ENCODE peak calls at places on chromosomes 4 and X, in ten cellular contexts. D is GM23248, P is HepG2, V is neural progenitor cell, S is PC-9, M is mammary epithelial cell, T is GM23338, O is PC-3, Q is hepatocyte, L is keratinocyte. G is an unnamed sample.

GRCh38 chrX:131778269-131779218 is 234.7 kb downstream of the OR13H1 start:
- DNase-seq in O (peak; percentile 25), P (no peak), S (no peak), L (no peak), Q (no peak), T (no peak), V (no peak), D (no peak), M (peak; percentile 70), G (no peak)

GRCh38 chrX:133297284-133297683 is 79.1 kb upstream of the TFDP3 start:
- DNase-seq in S (peak; percentile 81), P (no peak), T (no peak), L (no peak), O (peak; percentile 86), D (peak; percentile 76), Q (no peak), M (peak; percentile 58), V (no peak), G (no peak)

GRCh38 chr4:47031011-47031678 is at the start of gene GABRB1:
- DNase-seq in L (no peak), D (peak; percentile 39), S (no peak), T (peak; percentile 76), P (no peak), V (peak; percentile 81), O (no peak), M (peak; percentile 31), Q (peak; percentile 78), G (no peak)

GRCh38 chrX:41808042-41808441 is 84.1 kb downstream of the GPR82 start:
- DNase-seq in P (no peak), D (no peak), T (no peak), M (no peak), O (no peak), L (no peak), S (no peak), Q (no peak), V (no peak), G (no peak)

GRCh38 chr4:67428819-67429218 is 116.5 kb downstream of the CENPC start:
- DNase-seq in L (no peak), D (no peak), P (no peak), O (no peak), S (no peak), V (no peak), T (no peak), Q (no peak), M (no peak), G (no peak)

GRCh38 chr4:114694770-114695169 is 96.2 kb downstream of the UGT8 start:
- DNase-seq in O (peak; percentile 59), M (peak; percentile 16), S (no peak), V (peak; percentile 45), D (peak; percentile 54), L (no peak), P (peak; percentile 12), Q (peak; percentile 46), T (peak; percentile 62), G (peak; percentile 30)

GRCh38 chr4:1862055-1862911 is 6.3 kb upstream of the LETM1 start:
- DNase-seq in L (no peak), V (no peak), S (no peak), M (no peak), Q (peak; percentile 1), P (no peak), D (no peak), T (peak; percentile 49), O (no peak), G (no peak)

GRCh38 chr4:6369035-6369434 is 99.4 kb downstream of the WFS1 start:
- DNase-seq in V (no peak), T (no peak), S (no peak), D (no peak), Q (no peak), L (no peak), P (no peak), M (no peak), O (no peak), G (no peak)

GRCh38 chr4:24279492-24279891 is 304.9 kb downstream of the DHX15 start:
- DNase-seq in T (no peak), D (no peak), S (no peak), V (no peak), P (no peak), L (no peak), Q (no peak), O (no peak), M (no peak), G (no peak)

GRCh38 chrX:7263961-7264360 is 116.0 kb upstream of the PUDP start:
- DNase-seq in D (peak; percentile 23), O (peak; percentile 84), V (no peak), T (no peak), P (no peak), Q (no peak), M (peak; percentile 43), L (no peak), S (peak; percentile 65), G (no peak)

GRCh38 chr4:184269879-184270430 is 52.3 kb upstream of the ENPP6 start:
- DNase-seq in D (no peak), Q (no peak), O (no peak), P (no peak), V (no peak), S (no peak), T (no peak), M (no peak), L (no peak), G (no peak)
- H3K27ac ChIP-seq in D (no peak overlapping the region), Q (no peak overlapping the region), O (no peak overlapping the region), P (no peak overlapping the region), V (no peak overlapping the region), S (no peak overlapping the region), T (no peak overlapping the region), M (no peak overlapping the region), L (no peak overlapping the region), G (no peak overlapping the region)

DNA sequence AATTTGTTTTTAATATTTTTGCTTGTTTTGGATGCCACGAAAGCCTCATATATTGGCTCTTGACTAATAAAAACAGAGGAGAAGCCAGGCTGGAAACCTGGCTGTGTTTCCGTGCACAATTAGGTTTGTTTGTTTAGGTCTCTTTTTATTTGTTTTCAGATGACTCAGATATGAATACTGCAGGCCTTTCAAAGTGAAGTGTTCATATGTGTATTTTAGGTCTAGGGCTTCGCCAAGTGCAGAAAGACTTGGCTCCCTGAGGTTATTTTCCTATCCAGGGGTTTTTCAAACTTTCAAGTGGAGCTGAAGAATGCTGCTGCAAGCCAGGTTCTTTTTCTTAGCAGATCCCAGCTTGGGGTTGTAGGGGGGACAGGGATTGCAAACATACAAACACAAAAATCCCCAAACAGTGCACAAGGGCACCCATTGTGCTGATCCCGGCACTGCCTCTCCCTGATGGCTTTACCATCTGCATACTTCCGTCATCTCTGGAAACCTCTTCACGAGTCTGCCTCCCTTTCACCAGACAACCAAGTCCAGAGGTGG is 108.4 kb downstream of the SMIM20 start:
- DNase-seq in D (peak; percentile 72), O (peak; percentile 87), V (no peak), L (no peak), S (peak; percentile 81), M (peak; percentile 36), T (no peak), P (peak; percentile 73), Q (peak; percentile 45), G (no peak)
- H3K4me3 ChIP-seq in D (peak overlapping the region; percentile 52), O (peak overlapping the region; percentile 50), V (no peak overlapping the region), L (no peak overlapping the region), S (peak overlapping the region; percentile 38), M (no peak overlapping the region), T (no peak overlapping the region), P (no peak overlapping the region), Q (no peak overlapping the region), G (no peak overlapping the region)

GRCh38 chr4:112520598-112521122 is 4.7 kb upstream of the NEUROG2 start:
- DNase-seq in O (no peak), P (no peak), Q (no peak), M (no peak), T (peak; percentile 70), V (no peak), L (no peak), D (no peak), S (no peak), G (no peak)

GRCh38 chr4:112521123-112522116 is 5.4 kb upstream of the NEUROG2 start:
- DNase-seq in P (no peak), T (peak; percentile 34), O (no peak), L (no peak), D (no peak), V (peak; percentile 90), Q (no peak), M (no peak), S (no peak), G (no peak)

GRCh38 chr4:112517911-112518310 is 1.9 kb upstream of the NEUROG2 start:
- DNase-seq in L (no peak), D (no peak), M (no peak), V (no peak), S (no peak), T (no peak), Q (no peak), P (no peak), O (no peak), G (no peak)

GRCh38 chr4:112518675-112519074 is 2.7 kb upstream of the NEUROG2 start:
- DNase-seq in T (no peak), Q (no peak), M (no peak), L (no peak), D (no peak), P (no peak), V (peak; percentile 35), O (peak; percentile 31), S (no peak), G (no peak)

DNA sequence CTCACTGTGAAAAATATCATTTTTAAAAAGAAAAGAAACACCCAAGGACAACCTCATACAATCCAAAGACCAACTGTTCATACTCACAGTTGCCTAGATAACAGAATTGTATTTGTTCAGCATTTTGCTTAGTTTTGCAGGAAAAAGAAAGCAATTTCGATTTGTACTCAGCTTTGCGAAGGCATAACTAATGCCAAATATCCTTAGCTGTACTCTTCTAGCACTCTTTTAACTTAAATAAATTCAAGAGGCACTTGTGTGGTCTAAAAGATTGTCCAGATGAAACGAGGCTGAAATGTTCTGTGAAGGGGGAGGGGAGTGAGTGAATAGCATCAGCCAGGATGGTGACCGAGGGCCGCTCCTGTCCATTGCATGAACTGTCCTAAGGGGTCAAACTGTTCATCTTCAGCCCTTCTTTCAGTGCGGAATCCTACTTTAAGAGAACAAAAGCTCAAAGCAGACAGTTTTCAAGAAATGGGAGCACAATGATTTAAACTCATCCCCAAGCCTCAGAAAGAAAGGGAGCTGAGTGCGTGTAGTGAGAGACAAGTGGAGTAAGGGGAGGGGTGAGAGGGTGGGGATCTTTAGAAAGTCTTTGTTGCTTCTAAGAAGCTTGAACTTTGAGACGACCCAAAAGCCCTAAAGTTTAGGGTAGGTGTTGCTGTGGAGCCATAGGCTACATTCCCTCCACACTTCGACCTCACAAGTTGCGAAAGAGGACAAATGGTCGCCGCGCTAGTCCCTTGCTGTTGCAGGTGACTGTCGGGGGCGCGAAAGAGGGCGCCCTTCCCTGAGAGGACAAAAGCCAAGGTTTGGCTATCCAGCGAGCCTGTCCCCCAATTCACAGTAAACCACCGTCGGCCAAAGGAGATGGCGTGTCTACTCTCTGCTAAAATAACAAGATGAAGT is 4.0 kb upstream of the NEUROG2 start:
- DNase-seq in L (no peak), D (no peak), M (no peak), S (no peak), T (peak; percentile 78), P (no peak), V (peak; percentile 81), Q (no peak), O (no peak), G (no peak)
- TF ChIP-seq EZH2 in L (no peak), D (no peak), M (no peak), S (no peak), T (peak; percentile 71), P (no peak), V (peak; percentile 30), Q (no peak), O (no peak), G (no peak)

DNA sequence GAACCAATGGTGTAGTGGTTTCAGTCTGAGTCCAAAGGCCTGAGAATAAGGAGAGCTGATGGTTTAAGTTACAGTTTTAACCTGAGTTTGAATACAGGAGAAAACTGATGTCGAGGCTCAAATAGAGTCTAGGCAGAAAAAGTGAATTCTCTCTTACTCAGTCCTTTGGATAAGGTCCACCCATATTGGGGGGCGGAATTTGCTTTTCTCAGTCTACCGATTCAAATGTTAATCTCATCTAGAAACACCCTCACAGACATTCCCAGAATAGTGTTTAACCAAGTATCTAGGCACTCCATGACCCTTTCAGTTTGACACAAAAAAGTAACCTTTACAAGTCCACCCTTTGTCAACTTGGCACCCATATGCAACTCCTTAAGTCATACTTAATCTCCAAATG is 216.0 kb downstream of the GRID2 start:
- DNase-seq in Q (no peak), P (no peak), M (no peak), D (no peak), T (peak; percentile 85), L (no peak), S (no peak), V (no peak), O (no peak), G (no peak)
- H3K27ac ChIP-seq in Q (no peak overlapping the region), P (no peak overlapping the region), M (no peak overlapping the region), D (no peak overlapping the region), T (peak overlapping the region; percentile 92), L (no peak overlapping the region), S (no peak overlapping the region), V (no peak overlapping the region), O (no peak overlapping the region), G (no peak overlapping the region)